ENCODE peak calls at places on chromosomes 11 and 22, in four cellular contexts. W is A549, G is K562, D is GM12878. X is an unnamed sample.
A peak's percentile ranks its signal among the peaks of the same experiment; 100 is the strongest.

GRCh38 chr11:105100206-105100605 is 39.4 kb downstream of the CARD18 start:
- ATAC-seq in W (no peak), G (no peak), D (no peak), X (no peak)

GRCh38 chr11:123356539-123356938 is 73.5 kb upstream of the GRAMD1B start:
- ATAC-seq in W (no peak), G (no peak), D (no peak), X (no peak)

GRCh38 chr11:35106595-35106994 is 32.4 kb upstream of the CD44 start:
- ATAC-seq in W (no peak), G (no peak), D (peak; percentile 82), X (no peak)

GRCh38 chr11:44955019-44955738 is 4.5 kb upstream of the TP53I11 start:
- ATAC-seq in W (peak; percentile 60), G (no peak), D (no peak), X (peak; percentile 67)

GRCh38 chr11:122207505-122207904 is 91.5 kb upstream of the BLID start:
- ATAC-seq in W (no peak), G (no peak), D (no peak), X (no peak)

GRCh38 chr11:57746920-57747319 is 4.7 kb downstream of the BTBD18 start:
- ATAC-seq in W (no peak), G (no peak), D (no peak), X (no peak)

GRCh38 chr11:57792060-57792541 is 30.5 kb downstream of the CTNND1 start:
- ATAC-seq in W (no peak), G (peak; percentile 45), D (peak; percentile 92), X (peak; percentile 58)

GRCh38 chr11:130414107-130415088 is 14.0 kb downstream of the ADAMTS8 start:
- ATAC-seq in W (peak; percentile 31), G (no peak), D (no peak), X (no peak)

GRCh38 chr11:36455658-36456111 is 54.4 kb downstream of the TRAF6 start:
- ATAC-seq in W (peak; percentile 70), G (peak; percentile 47), D (no peak), X (peak; percentile 93)

GRCh38 chr11:133409799-133410198 is 122.5 kb downstream of the OPCML start:
- ATAC-seq in W (no peak), G (no peak), D (peak; percentile 21), X (no peak)

GRCh38 chr11:34501962-34502361 is 11.6 kb downstream of the ELF5 start:
- ATAC-seq in W (no peak), G (no peak), D (no peak), X (no peak)

GRCh38 chr11:12723410-12724297 is 49.4 kb downstream of the TEAD1 start:
- ATAC-seq in W (peak; percentile 82), G (no peak), D (no peak), X (no peak)

GRCh38 chr11:73034330-73034729 is 107.8 kb downstream of the FCHSD2 start:
- ATAC-seq in W (no peak), G (no peak), D (no peak), X (no peak)

GRCh38 chr11:74615988-74616387 is 23.6 kb downstream of the POLD3 start:
- ATAC-seq in W (no peak), G (no peak), D (no peak), X (no peak)

GRCh38 chr11:74611369-74611861 is 19.0 kb downstream of the POLD3 start:
- ATAC-seq in W (peak; percentile 69), G (peak; percentile 73), D (peak; percentile 32), X (peak; percentile 74)

GRCh38 chr11:74615311-74615710 is 22.9 kb downstream of the POLD3 start:
- ATAC-seq in W (no peak), G (peak; percentile 89), D (no peak), X (no peak)

DNA sequence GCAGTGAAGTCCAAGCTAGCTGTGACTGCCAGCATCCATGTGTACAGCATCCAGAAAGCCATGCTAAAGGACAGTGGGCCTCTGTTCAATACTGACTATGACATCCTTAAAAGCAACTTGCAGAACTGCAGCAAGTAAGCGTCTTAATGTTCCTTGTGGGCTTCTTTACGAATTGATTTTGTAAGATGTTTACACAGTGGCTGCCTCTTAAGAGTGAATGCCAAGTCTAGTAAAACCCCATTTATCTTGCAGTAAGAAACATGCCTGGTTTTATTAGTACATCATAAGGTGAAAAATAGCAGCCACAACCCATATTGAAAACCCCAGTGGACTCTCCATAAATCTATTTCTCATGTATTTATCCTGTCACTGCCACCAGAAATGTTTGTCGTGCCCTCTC is 20.5 kb downstream of the POLD3 start:
- ATAC-seq in W (no peak), G (no peak), D (no peak), X (peak; percentile 58)
- TF ChIP-seq EP300 in W (no peak), G (no peak), D (no peak), X (no peak)

GRCh38 chr22:28440517-28441366 is 238.9 kb downstream of the TTC28 start:
- ATAC-seq in W (no peak), G (no peak), D (no peak), X (no peak)
- H3K4me3 ChIP-seq in W (no peak overlapping the region), G (no peak overlapping the region), D (no peak overlapping the region), X (no peak overlapping the region)

GRCh38 chr11:116825854-116826750 is 3.0 kb upstream of the APOA4 start:
- ATAC-seq in W (no peak), G (no peak), D (no peak), X (no peak)
- H3K4me1 ChIP-seq in W (no peaks in the 10 kb centered on the region), G (peaks cover 34% of the 10 kb centered on the region), D (no peaks in the 10 kb centered on the region), X (no peaks in the 10 kb centered on the region)

GRCh38 chr11:119065369-119065768 is 2.2 kb upstream of the VPS11 start:
- ATAC-seq in W (peak; percentile 67), G (peak; percentile 71), D (peak; percentile 71), X (no peak)

GRCh38 chr11:119066481-119066880 is 1.1 kb upstream of the VPS11 start:
- ATAC-seq in W (no peak), G (no peak), D (no peak), X (no peak)

GRCh38 chr11:119062779-119063178 is 4.8 kb upstream of the VPS11 start:
- ATAC-seq in W (no peak), G (peak; percentile 22), D (no peak), X (no peak)

DNA sequence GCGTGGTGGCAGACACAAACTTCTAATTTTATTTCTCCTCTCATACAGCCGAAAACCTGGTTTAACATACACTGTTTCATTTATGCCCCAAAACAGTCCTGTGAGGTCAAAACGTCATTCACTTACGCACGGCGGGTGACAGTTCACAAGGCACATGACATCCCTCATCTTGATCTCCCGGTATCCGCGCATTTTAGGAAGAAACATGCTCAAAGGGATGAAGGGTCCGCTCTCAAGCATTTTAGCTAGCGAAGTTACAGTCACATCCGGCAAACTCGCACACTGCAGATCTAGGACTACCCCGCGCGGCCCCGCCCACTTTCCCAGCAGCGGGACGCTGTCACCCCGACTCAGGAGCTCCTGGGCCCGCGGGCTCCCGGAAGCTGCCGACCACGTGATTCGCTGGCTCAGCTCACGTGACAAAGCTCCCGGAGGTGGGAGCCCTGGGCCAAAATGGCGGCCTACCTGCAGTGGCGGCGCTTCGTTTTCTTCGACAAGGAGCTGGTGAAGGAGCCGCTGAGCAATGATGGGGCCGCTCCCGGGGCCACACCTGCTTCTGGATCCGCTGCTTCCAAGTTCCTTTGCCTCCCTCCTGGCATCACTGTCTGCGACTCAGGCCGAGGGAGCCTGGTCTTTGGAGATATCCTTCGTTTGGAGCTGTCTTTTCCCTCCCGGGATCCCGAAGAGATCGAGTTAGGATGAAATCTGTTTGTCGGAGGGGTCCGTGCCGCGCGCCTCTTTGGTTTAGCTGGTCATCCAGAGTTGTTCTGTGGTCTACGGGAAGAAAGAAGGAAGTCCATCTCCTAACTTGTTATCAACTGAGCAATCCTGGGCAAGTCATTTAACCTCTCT is at the start of gene VPS11:
- ATAC-seq in W (peak; percentile 97), G (peak; percentile 94), D (peak; percentile 98), X (peak; percentile 99)
- TF ChIP-seq EP300 in W (no peak), G (peak; percentile 21), D (peak; percentile 17), X (no peak)

GRCh38 chr22:37675930-37676571 is 615 bp downstream of the LGALS1 start:
- ATAC-seq in W (peak; percentile 20), G (peak; percentile 5), D (peak; percentile 35), X (no peak)

GRCh38 chr22:37680191-37680851 is 4.9 kb downstream of the LGALS1 start:
- ATAC-seq in W (no peak), G (no peak), D (no peak), X (no peak)

GRCh38 chr22:37676691-37677627 is 1.5 kb downstream of the LGALS1 start:
- ATAC-seq in W (peak; percentile 51), G (peak; percentile 72), D (peak; percentile 73), X (peak; percentile 48)

GRCh38 chr22:37679670-37680069 is 4.2 kb downstream of the LGALS1 start:
- ATAC-seq in W (no peak), G (no peak), D (no peak), X (no peak)

DNA sequence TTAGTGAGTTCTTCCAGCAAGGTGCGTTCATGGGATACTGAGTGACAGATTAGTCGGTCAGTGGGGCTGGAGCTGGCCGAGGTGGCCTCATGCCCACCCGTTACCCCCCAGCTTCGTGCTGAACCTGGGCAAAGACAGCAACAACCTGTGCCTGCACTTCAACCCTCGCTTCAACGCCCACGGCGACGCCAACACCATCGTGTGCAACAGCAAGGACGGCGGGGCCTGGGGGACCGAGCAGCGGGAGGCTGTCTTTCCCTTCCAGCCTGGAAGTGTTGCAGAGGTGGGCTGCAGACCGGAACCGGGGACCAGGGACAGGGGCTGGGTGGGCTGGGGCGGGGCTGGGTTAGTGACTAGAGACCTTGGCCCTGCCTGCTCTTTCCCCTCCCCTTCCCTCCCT is 2.9 kb downstream of the LGALS1 start:
- ATAC-seq in W (no peak), G (no peak), D (no peak), X (no peak)
- H3K4me3 ChIP-seq in W (no peak overlapping the region), G (no peak overlapping the region), D (peak overlapping the region; percentile 40), X (peak overlapping the region; percentile 14)

GRCh38 chr22:49964493-49965290 is 4.1 kb downstream of the PIM3 start:
- ATAC-seq in W (no peak), G (no peak), D (no peak), X (no peak)

GRCh38 chr22:49965291-49966040 is 4.9 kb downstream of the PIM3 start:
- ATAC-seq in W (no peak), G (no peak), D (no peak), X (no peak)

GRCh38 chr22:49967333-49968241 is 7.0 kb downstream of the PIM3 start:
- ATAC-seq in W (no peak), G (no peak), D (peak; percentile 2), X (no peak)

GRCh38 chr22:49966716-49967332 is 6.3 kb downstream of the PIM3 start:
- ATAC-seq in W (no peak), G (no peak), D (no peak), X (no peak)

DNA sequence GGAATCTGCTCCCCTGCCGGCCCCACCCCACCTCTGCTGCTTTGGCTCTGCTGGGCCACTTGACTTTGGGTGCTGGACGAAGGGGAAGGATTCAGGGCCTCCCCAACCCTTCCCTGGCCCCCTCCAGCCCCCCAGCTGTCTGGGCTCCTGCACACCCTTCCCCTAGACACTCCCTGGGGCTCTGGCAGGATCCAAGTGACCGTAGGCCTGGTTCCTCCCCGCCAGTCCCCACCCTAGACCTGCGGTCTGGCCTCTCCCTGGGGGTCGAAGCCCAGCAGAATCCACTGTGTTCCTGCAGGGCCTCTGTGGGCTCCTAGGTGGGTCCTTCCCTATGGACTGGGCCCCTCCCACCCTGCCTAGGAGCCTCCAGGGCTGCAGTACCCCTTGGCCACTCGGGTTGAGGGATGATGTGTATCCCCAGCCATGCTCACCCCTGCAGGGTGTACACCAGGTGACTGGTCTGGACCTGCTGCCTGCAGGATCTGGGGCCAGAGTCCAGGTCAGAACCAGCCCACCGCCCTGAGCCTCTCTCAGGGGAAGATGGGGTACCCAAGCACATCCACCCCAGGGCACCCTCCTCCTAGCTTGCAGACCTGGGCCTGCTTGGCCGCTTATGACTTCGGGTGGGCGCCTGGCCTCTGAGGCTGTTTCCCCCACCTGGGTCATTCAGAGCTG is 5.6 kb downstream of the PIM3 start:
- ATAC-seq in W (no peak), G (no peak), D (no peak), X (no peak)
- H3K4me1 ChIP-seq in W (peaks cover 49% of the 10 kb centered on the region), G (peaks cover 98% of the 10 kb centered on the region), D (peaks cover 39% of the 10 kb centered on the region), X (peaks cover 56% of the 10 kb centered on the region)

X was measured in gastroesophageal sphincter.